ENCODE peak calls at places on chromosomes 12 and 14, in four cellular contexts. One of them, this sample, is unnamed. For H3K4me1, the result is how much of the 10 kb centered on the place peaks cover.

GRCh38 chr14:68628605-68629310 is 164.1 kb downstream of the ZFP36L1 start:
- DNase-seq in fibroblast of lung: no peak
- DNase-seq in uterus: no peak
- DNase-seq in lung: peak
- DNase-seq in this sample: no peak

GRCh38 chr12:107921062-107921461 is 146.6 kb downstream of the ASCL4 start:
- DNase-seq in fibroblast of lung: no peak
- DNase-seq in uterus: no peak
- DNase-seq in lung: no peak
- DNase-seq in this sample: no peak

GRCh38 chr14:87065366-87065765 is 927.6 kb downstream of the GALC start:
- DNase-seq in fibroblast of lung: no peak
- DNase-seq in uterus: no peak
- DNase-seq in lung: no peak
- DNase-seq in this sample: no peak

GRCh38 chr12:31702047-31702446 is 26.8 kb downstream of the AMN1 start:
- DNase-seq in fibroblast of lung: peak
- DNase-seq in uterus: no peak
- DNase-seq in lung: no peak
- DNase-seq in this sample: no peak

GRCh38 chr14:95516554-95517209 is at the start of gene SYNE3:
- DNase-seq in fibroblast of lung: no peak
- DNase-seq in uterus: peak
- DNase-seq in lung: no peak
- DNase-seq in this sample: peak

GRCh38 chr14:92223027-92223426 is 99.9 kb upstream of the SLC24A4 start:
- DNase-seq in fibroblast of lung: no peak
- DNase-seq in uterus: no peak
- DNase-seq in lung: no peak
- DNase-seq in this sample: no peak

GRCh38 chr12:88985011-88985410 is 367.3 kb downstream of the DUSP6 start:
- DNase-seq in fibroblast of lung: peak
- DNase-seq in uterus: no peak
- DNase-seq in lung: no peak
- DNase-seq in this sample: no peak

GRCh38 chr14:33509927-33510535 is 440.8 kb downstream of the EGLN3 start:
- DNase-seq in fibroblast of lung: peak
- DNase-seq in uterus: peak
- DNase-seq in lung: no peak
- DNase-seq in this sample: no peak

GRCh38 chr14:98210045-98210678 is 1061.8 kb downstream of the BCL11B start:
- DNase-seq in fibroblast of lung: no peak
- DNase-seq in uterus: no peak
- DNase-seq in lung: no peak
- DNase-seq in this sample: no peak

GRCh38 chr12:103930787-103931536 is 752 bp downstream of the HSP90B1 start:
- DNase-seq in fibroblast of lung: peak
- DNase-seq in uterus: peak
- DNase-seq in lung: peak
- DNase-seq in this sample: peak

GRCh38 chr12:103929909-103930786 is at the start of gene HSP90B1:
- DNase-seq in fibroblast of lung: peak
- DNase-seq in uterus: peak
- DNase-seq in lung: peak
- DNase-seq in this sample: peak

GRCh38 chr12:103928736-103929050 is 1.5 kb upstream of the HSP90B1 start:
- DNase-seq in fibroblast of lung: no peak
- DNase-seq in uterus: peak
- DNase-seq in lung: no peak
- DNase-seq in this sample: peak

GRCh38 chr12:103933237-103933636 is 3.0 kb downstream of the HSP90B1 start:
- DNase-seq in fibroblast of lung: no peak
- DNase-seq in uterus: no peak
- DNase-seq in lung: no peak
- DNase-seq in this sample: no peak

GRCh38 chr12:103929051-103929908 is 930 bp upstream of the HSP90B1 start:
- DNase-seq in fibroblast of lung: peak
- DNase-seq in uterus: peak
- DNase-seq in lung: peak
- DNase-seq in this sample: peak
- H3K4me1 ChIP-seq in fibroblast of lung: under half
- H3K4me1 ChIP-seq in uterus: under half
- H3K4me1 ChIP-seq in lung: under half
- H3K4me1 ChIP-seq in this sample: under half

GRCh38 chr12:109167781-109168180 is 51.4 kb downstream of the ACACB start:
- DNase-seq in fibroblast of lung: no peak
- DNase-seq in uterus: no peak
- DNase-seq in lung: no peak
- DNase-seq in this sample: no peak

GRCh38 chr12:109169262-109169661 is 52.9 kb downstream of the ACACB start:
- DNase-seq in fibroblast of lung: no peak
- DNase-seq in uterus: no peak
- DNase-seq in lung: no peak
- DNase-seq in this sample: no peak

GRCh38 chr12:109169676-109170075 is 53.3 kb downstream of the ACACB start:
- DNase-seq in fibroblast of lung: no peak
- DNase-seq in uterus: no peak
- DNase-seq in lung: no peak
- DNase-seq in this sample: no peak

GRCh38 chr12:109173443-109174240 is 57.3 kb downstream of the ACACB start:
- DNase-seq in fibroblast of lung: no peak
- DNase-seq in uterus: no peak
- DNase-seq in lung: no peak
- DNase-seq in this sample: no peak

GRCh38 chr12:109170335-109170734 is 53.9 kb downstream of the ACACB start:
- DNase-seq in fibroblast of lung: no peak
- DNase-seq in uterus: no peak
- DNase-seq in lung: no peak
- DNase-seq in this sample: no peak
- H3K4me1 ChIP-seq in fibroblast of lung: under half
- H3K4me1 ChIP-seq in uterus: under half
- H3K4me1 ChIP-seq in lung: under half
- H3K4me1 ChIP-seq in this sample: under half

DNA sequence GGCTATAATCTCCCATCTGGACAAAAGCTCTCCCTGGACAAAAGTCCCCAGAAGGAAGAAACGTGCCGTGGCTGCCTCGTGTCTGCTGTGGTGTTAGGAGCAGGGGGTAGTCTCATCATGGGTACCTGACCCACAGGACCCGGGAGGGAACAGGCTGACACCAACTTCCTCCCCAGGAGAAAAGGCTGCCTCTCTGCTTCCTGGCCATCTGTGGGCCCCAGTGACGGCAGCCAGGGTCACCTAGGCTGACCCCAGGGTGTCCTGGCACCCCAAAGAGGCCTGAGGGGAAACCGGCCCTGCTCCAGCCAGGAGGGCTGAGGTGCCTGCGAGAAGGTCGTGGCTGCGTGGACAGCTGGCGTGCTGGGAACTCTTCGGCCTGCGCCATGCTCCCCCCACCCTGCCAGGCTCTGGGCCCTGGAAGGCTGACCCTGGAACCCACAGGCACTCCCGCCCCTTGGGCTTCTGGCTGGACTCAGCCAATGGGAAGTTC is 133.9 kb downstream of the RFLNA start:
- DNase-seq in fibroblast of lung: no peak
- DNase-seq in uterus: no peak
- DNase-seq in lung: no peak
- DNase-seq in this sample: no peak
- H3K4me1 ChIP-seq in fibroblast of lung: under half
- H3K4me1 ChIP-seq in uterus: under half
- H3K4me1 ChIP-seq in lung: under half
- H3K4me1 ChIP-seq in this sample: half or more

GRCh38 chr14:25050494-25051170 is 685 bp upstream of the STXBP6 start:
- DNase-seq in fibroblast of lung: peak
- DNase-seq in uterus: no peak
- DNase-seq in lung: no peak
- DNase-seq in this sample: no peak

GRCh38 chr14:25055005-25055404 is 5.1 kb upstream of the STXBP6 start:
- DNase-seq in fibroblast of lung: no peak
- DNase-seq in uterus: no peak
- DNase-seq in lung: no peak
- DNase-seq in this sample: no peak

GRCh38 chr14:25052385-25052784 is 2.4 kb upstream of the STXBP6 start:
- DNase-seq in fibroblast of lung: no peak
- DNase-seq in uterus: no peak
- DNase-seq in lung: no peak
- DNase-seq in this sample: no peak

GRCh38 chr14:25053585-25053984 is 3.6 kb upstream of the STXBP6 start:
- DNase-seq in fibroblast of lung: no peak
- DNase-seq in uterus: no peak
- DNase-seq in lung: no peak
- DNase-seq in this sample: no peak

GRCh38 chr14:25052921-25053320 is 3.0 kb upstream of the STXBP6 start:
- DNase-seq in fibroblast of lung: no peak
- DNase-seq in uterus: no peak
- DNase-seq in lung: no peak
- DNase-seq in this sample: no peak
- H3K4me1 ChIP-seq in fibroblast of lung: under half
- H3K4me1 ChIP-seq in uterus: under half
- H3K4me1 ChIP-seq in lung: under half
- H3K4me1 ChIP-seq in this sample: under half

This sample was measured in heart right ventricle.